ENCODE peak calls at places on chromosomes 1 and 21, in five cellular contexts. F is transverse colon, K is suprapubic skin, P is A549, M is ovary. X is an unnamed sample.

GRCh38 chr1:152926091-152926490 is 17.7 kb downstream of the IVL start:
- DNase-seq in F (no peak), K (no peak), P (peak), M (no peak), X (no peak)

GRCh38 chr1:1929102-1929638 is 10.1 kb upstream of the TMEM52 start:
- DNase-seq in F (no peak), K (no peak), P (no peak), M (no peak), X (no peak)

GRCh38 chr1:45206808-45207624 is 611 bp upstream of the ZSWIM5 start:
- DNase-seq in F (no peak), K (no peak), P (no peak), M (no peak), X (no peak)

GRCh38 chr1:11648039-11648438 is 6.2 kb downstream of the FBXO2 start:
- DNase-seq in F (no peak), K (no peak), P (no peak), M (no peak), X (no peak)

GRCh38 chr1:156136970-156137483 is 16.4 kb upstream of the SEMA4A start:
- DNase-seq in F (no peak), K (no peak), P (no peak), M (no peak), X (no peak)

GRCh38 chr1:156876281-156876680 is 15.6 kb downstream of the NTRK1 start:
- DNase-seq in F (no peak), K (no peak), P (no peak), M (no peak), X (no peak)

GRCh38 chr1:101567582-101568189 is 330.9 kb downstream of the S1PR1 start:
- DNase-seq in F (peak), K (no peak), P (peak), M (no peak), X (peak)

GRCh38 chr1:230306158-230306557 is 120.0 kb downstream of the PGBD5 start:
- DNase-seq in F (no peak), K (no peak), P (no peak), M (no peak), X (no peak)

GRCh38 chr1:56105397-56105796 is 474.0 kb downstream of the PLPP3 start:
- DNase-seq in F (no peak), K (no peak), P (no peak), M (no peak), X (no peak)

GRCh38 chr1:216045400-216045799 is 377.8 kb downstream of the USH2A start:
- DNase-seq in F (no peak), K (no peak), P (no peak), M (no peak), X (no peak)

GRCh38 chr1:117036018-117036421 is 24.1 kb upstream of the TTF2 start:
- DNase-seq in F (no peak), K (no peak), P (no peak), M (no peak), X (no peak)

GRCh38 chr1:231242516-231243198 is 1.6 kb downstream of the GNPAT start:
- DNase-seq in F (no peak), K (no peak), P (no peak), M (no peak), X (no peak)

GRCh38 chr1:226549094-226549936 is 751 bp downstream of the STUM start:
- DNase-seq in F (peak), K (no peak), P (no peak), M (peak), X (no peak)

GRCh38 chr1:153627797-153628626 is at the start of gene S100A1:
- DNase-seq in F (no peak), K (no peak), P (peak), M (peak), X (no peak)

GRCh38 chr21:40846566-40847411 is at the start of gene DSCAM:
- DNase-seq in F (no peak), K (no peak), P (no peak), M (no peak), X (no peak)

GRCh38 chr1:13896932-13897331 is 196.9 kb downstream of the PRDM2 start:
- DNase-seq in F (no peak), K (no peak), P (no peak), M (no peak), X (no peak)

GRCh38 chr1:64986903-64987871 is 20.8 kb upstream of the JAK1 start:
- DNase-seq in F (no peak), K (no peak), P (peak), M (no peak), X (no peak)

GRCh38 chr1:36529762-36530260 is 47.1 kb upstream of the CSF3R start:
- DNase-seq in F (no peak), K (peak), P (no peak), M (no peak), X (no peak)

GRCh38 chr1:17475729-17476128 is 36.3 kb upstream of the RCC2 start:
- DNase-seq in F (no peak), K (no peak), P (peak), M (no peak), X (no peak)

GRCh38 chr1:178609015-178609414 is 96.1 kb downstream of the TEX35 start:
- DNase-seq in F (no peak), K (no peak), P (no peak), M (no peak), X (no peak)

GRCh38 chr1:24727490-24728214 is 17.6 kb upstream of the CLIC4 start:
- DNase-seq in F (peak), K (no peak), P (no peak), M (peak), X (peak)

GRCh38 chr1:206025283-206025820 is 1.7 kb upstream of the CTSE start:
- DNase-seq in F (no peak), K (no peak), P (no peak), M (no peak), X (no peak)

GRCh38 chr1:239536165-239536849 is 149.9 kb downstream of the CHRM3 start:
- DNase-seq in F (no peak), K (no peak), P (no peak), M (no peak), X (no peak)

GRCh38 chr21:38825269-38825668 is 19.5 kb downstream of the ETS2 start:
- DNase-seq in F (no peak), K (no peak), P (peak), M (no peak), X (no peak)

GRCh38 chr1:65079941-65080340 is 68.1 kb upstream of the AK4 start:
- DNase-seq in F (no peak), K (no peak), P (peak), M (no peak), X (no peak)

GRCh38 chr1:164716992-164717703 is 158.2 kb downstream of the PBX1 start:
- DNase-seq in F (no peak), K (no peak), P (no peak), M (no peak), X (no peak)

GRCh38 chr1:85178396-85178795 is 22.4 kb downstream of the SYDE2 start:
- DNase-seq in F (no peak), K (no peak), P (no peak), M (no peak), X (no peak)

GRCh38 chr1:85179517-85179916 is 21.3 kb downstream of the SYDE2 start:
- DNase-seq in F (no peak), K (no peak), P (no peak), M (no peak), X (no peak)

GRCh38 chr1:85184245-85184644 is 16.6 kb downstream of the SYDE2 start:
- DNase-seq in F (no peak), K (no peak), P (no peak), M (no peak), X (no peak)

GRCh38 chr1:85188530-85188929 is 12.3 kb downstream of the SYDE2 start:
- DNase-seq in F (no peak), K (no peak), P (no peak), M (no peak), X (no peak)

DNA sequence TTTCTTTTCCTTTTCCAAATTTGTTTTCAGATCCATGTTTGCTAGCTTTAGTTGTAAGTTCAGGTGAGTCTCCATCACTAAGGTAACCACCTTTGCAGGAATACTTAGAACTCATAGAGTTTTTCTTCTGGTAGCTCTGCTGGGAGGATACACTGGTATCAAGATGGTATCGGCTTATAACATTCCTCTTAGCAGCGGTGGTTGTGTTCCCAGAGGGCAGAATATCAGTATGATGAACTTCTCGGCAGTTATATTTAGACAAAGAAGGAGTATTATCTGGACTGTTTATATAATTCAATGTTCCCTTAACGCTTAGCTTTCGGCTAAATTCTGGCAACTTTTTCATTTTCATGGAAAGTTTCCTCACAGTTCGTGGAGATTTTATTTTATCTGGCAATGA is 18.1 kb downstream of the SYDE2 start:
- DNase-seq in F (no peak), K (no peak), P (no peak), M (no peak), X (no peak)
- H3K4me3 ChIP-seq in F (no peak), K (no peak), P (no peak), M (no peak), X (no peak)

DNA sequence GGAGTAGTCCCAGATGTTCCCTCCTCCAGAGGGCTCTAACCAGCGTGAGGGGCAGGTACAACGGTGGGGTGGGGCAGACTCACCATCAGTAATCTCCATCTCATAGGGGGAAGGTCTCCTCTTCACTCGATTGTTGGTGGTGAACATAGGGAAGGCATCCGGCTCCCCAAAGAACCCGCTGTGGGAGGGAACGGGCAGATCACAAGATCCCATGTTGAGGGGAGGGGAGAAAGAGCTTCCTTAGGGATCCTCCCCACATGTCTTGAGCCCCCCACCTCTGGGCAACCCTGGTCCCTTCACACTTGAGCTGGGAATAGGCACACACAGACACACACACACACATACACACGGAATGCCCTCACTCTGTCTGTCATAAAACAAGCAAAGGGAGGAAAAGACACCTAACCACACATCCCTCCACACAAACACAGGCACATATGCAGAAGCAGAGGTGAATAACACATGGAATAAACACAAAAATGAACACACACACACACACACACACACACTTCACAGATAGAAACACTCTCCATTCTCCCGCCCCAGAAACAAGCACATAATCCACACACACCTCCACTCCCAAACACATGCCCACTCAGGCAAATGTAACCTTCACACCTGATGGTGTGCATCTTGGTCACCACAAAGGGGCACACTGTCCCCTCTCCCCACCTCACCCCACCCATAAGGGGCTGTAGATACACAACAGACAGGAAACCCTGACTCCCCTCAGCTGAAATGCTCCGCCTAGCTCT is 7.9 kb downstream of the TAL1 start:
- DNase-seq in F (no peak), K (no peak), P (no peak), M (no peak), X (no peak)
- H3K27ac ChIP-seq in F (no peak), K (no peak), P (no peak), M (no peak), X (no peak)

DNA sequence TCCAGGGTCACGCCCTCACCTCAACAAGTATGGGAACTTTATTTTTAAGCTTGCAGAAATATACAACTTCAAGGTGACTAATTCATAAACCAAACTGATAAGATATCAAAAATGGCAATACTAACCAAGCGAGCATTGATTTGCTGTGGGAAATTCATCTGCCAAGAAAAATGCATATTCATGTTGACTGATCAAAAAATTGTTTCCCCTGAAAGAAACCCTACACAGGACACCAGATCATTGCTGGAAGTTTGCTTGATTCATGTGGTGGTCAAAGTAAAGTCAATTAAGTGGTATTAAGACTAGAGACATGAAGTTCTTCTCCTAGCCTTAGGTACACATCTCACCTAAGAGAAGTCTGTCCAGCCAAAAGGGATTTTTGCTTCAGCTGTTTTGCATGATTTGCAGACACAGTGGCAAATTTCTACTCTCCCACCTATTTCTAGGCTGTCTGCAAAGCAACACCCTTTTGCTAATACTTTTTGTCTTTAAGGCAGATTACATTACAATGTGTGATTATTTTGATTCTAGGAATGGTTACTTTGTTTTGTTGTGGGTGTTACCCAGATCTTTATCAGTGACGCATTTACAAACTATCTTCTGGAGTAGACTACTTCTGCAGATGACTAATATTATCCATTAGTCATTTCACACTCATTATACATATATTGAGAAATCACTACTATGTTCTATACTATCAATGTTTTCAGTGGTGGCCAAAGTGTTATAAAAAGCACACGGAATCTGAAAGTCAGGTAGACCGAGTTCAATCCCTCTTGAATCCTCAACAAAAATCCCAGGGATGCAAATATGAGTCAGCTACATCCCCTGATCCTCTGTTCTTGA is 12.3 kb downstream of the SAMSN1 start:
- DNase-seq in F (no peak), K (no peak), P (peak), M (no peak), X (no peak)
- TF ChIP-seq EP300 in F (no peak), K (no peak), P (no peak), M (no peak), X (no peak)

GRCh38 chr1:184050631-184051030 is 899 bp upstream of the TSEN15 start:
- DNase-seq in F (no peak), K (no peak), P (no peak), M (no peak), X (no peak)

GRCh38 chr1:184052194-184052559 is 647 bp downstream of the TSEN15 start:
- DNase-seq in F (no peak), K (no peak), P (no peak), M (no peak), X (no peak)

GRCh38 chr1:184052750-184053149 is 1.2 kb downstream of the TSEN15 start:
- DNase-seq in F (no peak), K (no peak), P (no peak), M (no peak), X (no peak)

GRCh38 chr1:184051138-184051484 is 419 bp upstream of the TSEN15 start:
- DNase-seq in F (no peak), K (no peak), P (no peak), M (no peak), X (no peak)

GRCh38 chr1:184051485-184052193 is at the start of gene TSEN15:
- DNase-seq in F (peak), K (peak), P (peak), M (peak), X (peak)
- H3K4me3 ChIP-seq in F (peak), K (peak), P (peak), M (peak), X (peak)

DNA sequence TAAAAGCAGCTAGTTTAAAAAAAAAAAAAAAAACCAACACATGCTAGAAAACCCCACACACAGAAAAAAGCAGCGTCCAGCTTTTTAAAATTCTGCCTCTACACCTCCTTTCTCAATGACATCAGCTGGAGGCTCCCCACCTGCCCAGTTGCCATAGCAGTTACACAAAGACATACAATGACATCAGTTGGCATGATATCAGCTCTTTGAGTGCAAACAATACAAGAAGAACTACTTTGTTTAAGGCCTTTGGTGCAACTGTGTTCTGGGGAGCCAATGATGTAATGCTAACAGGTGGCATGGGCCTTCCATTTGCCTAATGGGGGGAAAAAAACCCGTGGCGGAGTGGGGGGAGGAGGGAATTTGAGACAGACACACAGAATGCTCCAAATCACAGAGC is 32.9 kb downstream of the DUSP10 start:
- DNase-seq in F (peak), K (no peak), P (peak), M (no peak), X (no peak)
- H3K27ac ChIP-seq in F (peak), K (peak), P (peak), M (no peak), X (no peak)

GRCh38 chr1:218080818-218081217 is 204.3 kb upstream of the RRP15 start:
- DNase-seq in F (no peak), K (no peak), P (no peak), M (no peak), X (no peak)

GRCh38 chr1:218081358-218081757 is 203.7 kb upstream of the RRP15 start:
- DNase-seq in F (no peak), K (no peak), P (no peak), M (no peak), X (no peak)

GRCh38 chr1:218079820-218080219 is 205.3 kb upstream of the RRP15 start:
- DNase-seq in F (no peak), K (no peak), P (no peak), M (no peak), X (no peak)

DNA sequence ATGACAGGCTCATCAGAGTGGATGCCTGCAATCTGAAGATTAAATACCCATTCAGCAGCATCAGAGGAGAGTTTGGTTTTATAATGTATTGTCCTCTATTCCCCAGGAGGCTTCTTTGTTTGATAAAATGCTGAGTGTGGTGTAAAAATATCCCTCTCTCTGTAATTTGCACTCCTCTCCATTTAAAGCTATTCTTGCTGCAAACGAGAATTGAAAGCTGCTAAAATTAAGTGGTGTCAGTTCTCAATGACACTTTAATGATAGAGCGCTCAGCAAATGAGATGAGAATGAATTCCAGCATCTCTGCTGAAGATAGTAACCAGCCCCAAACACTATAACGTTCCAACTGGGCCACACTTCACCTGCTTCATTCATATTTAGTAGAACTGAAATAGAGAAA is 205.7 kb upstream of the RRP15 start:
- DNase-seq in F (no peak), K (no peak), P (no peak), M (no peak), X (no peak)
- TF ChIP-seq EP300 in F (no peak), K (no peak), P (no peak), M (no peak), X (no peak)

X was measured in stomach.